ENCODE peak calls at places on chromosomes 16 and 17, in seven cellular contexts. V is uterus; P is heart left ventricle; I is spleen; T is esophagus squamous epithelium; J is CD8-positive, alpha-beta memory T cell; B is H9. S is an unnamed sample.

GRCh38 chr16:67551972-67552371 is 10.4 kb upstream of the CTCF start:
- DNase-seq in B (no peak), P (no peak), V (no peak), T (no peak), I (no peak), J (no peak), S (no peak)

GRCh38 chr16:86322283-86322682 is 188.0 kb upstream of the FOXF1 start:
- DNase-seq in J (no peak), V (no peak), T (no peak), I (no peak), P (no peak), B (no peak), S (no peak)

GRCh38 chr17:44758414-44759095 is at the start of gene ADAM11:
- DNase-seq in T (no peak), I (no peak), B (peak; percentile 66), J (no peak), V (no peak), P (no peak), S (no peak)

GRCh38 chr17:63568563-63568962 is 18.3 kb downstream of the DCAF7 start:
- DNase-seq in I (no peak), P (no peak), V (no peak), B (no peak), T (no peak), J (no peak), S (no peak)

GRCh38 chr17:53499277-53499676 is 323.4 kb upstream of the KIF2B start:
- DNase-seq in J (no peak), P (no peak), T (no peak), I (no peak), B (no peak), V (no peak), S (no peak)

GRCh38 chr17:74758846-74759163 is 10.4 kb downstream of the NHERF1 start:
- DNase-seq in B (no peak), P (no peak), V (no peak), J (no peak), T (no peak), I (no peak), S (no peak)

GRCh38 chr17:16987830-16988601 is 16.1 kb upstream of the TNFRSF13B start:
- DNase-seq in T (peak; percentile 60), P (peak; percentile 77), B (peak; percentile 76), J (peak; percentile 62), V (peak; percentile 39), I (peak; percentile 94), S (no peak)

GRCh38 chr17:41932821-41933389 is 2.5 kb downstream of the ODAD4 start:
- DNase-seq in P (no peak), V (no peak), J (no peak), I (no peak), T (no peak), B (no peak), S (no peak)

GRCh38 chr17:71974051-71974450 is 146.8 kb upstream of the SOX9 start:
- DNase-seq in J (no peak), V (no peak), P (no peak), T (no peak), B (no peak), I (no peak), S (no peak)

GRCh38 chr16:17232487-17232886 is 238.3 kb downstream of the XYLT1 start:
- DNase-seq in B (no peak), I (no peak), T (no peak), P (no peak), J (no peak), V (no peak), S (no peak)

GRCh38 chr17:57236686-57237299 is 19.5 kb upstream of the MSI2 start:
- DNase-seq in V (no peak), P (no peak), J (no peak), T (no peak), B (no peak), I (no peak), S (no peak)

GRCh38 chr17:73770115-73770848 is 126.0 kb upstream of the SDK2 start:
- DNase-seq in P (peak; percentile 89), I (no peak), T (no peak), B (no peak), V (peak; percentile 87), J (no peak), S (no peak)

GRCh38 chr17:44187131-44187899 is 543 bp downstream of the TMUB2 start:
- DNase-seq in B (no peak), T (no peak), V (no peak), P (no peak), I (peak; percentile 92), J (peak; percentile 64), S (no peak)

GRCh38 chr16:10001258-10001785 is 180.9 kb downstream of the GRIN2A start:
- DNase-seq in B (no peak), J (no peak), I (no peak), P (no peak), T (no peak), V (no peak), S (no peak)

GRCh38 chr17:57281887-57282653 is 25.7 kb downstream of the MSI2 start:
- DNase-seq in T (no peak), J (no peak), B (no peak), V (no peak), I (no peak), P (no peak), S (no peak)

GRCh38 chr17:18963126-18964017 is 11.4 kb downstream of the SLC5A10 start:
- DNase-seq in T (no peak), B (no peak), P (no peak), J (no peak), I (no peak), V (no peak), S (no peak)

GRCh38 chr17:52106638-52107261 is 51.8 kb downstream of the CA10 start:
- DNase-seq in P (no peak), B (no peak), I (no peak), J (no peak), T (no peak), V (peak; percentile 21), S (peak; percentile 64)

GRCh38 chr17:32909787-32910369 is 18.1 kb upstream of the TMEM98 start:
- DNase-seq in I (no peak), J (peak; percentile 59), B (peak; percentile 90), V (peak; percentile 55), P (peak; percentile 71), T (no peak), S (peak; percentile 65)

GRCh38 chr16:11835891-11836652 is 15.3 kb downstream of the RSL1D1 start:
- DNase-seq in B (no peak), J (no peak), I (no peak), T (no peak), P (no peak), V (no peak), S (no peak)

GRCh38 chr17:58156839-58157803 is 8.9 kb downstream of the OR4D1 start:
- DNase-seq in T (no peak), I (peak; percentile 80), P (peak; percentile 9), B (peak; percentile 86), J (peak; percentile 71), V (no peak), S (peak; percentile 47)

GRCh38 chr17:59534583-59534982 is 30.8 kb upstream of the DHX40 start:
- DNase-seq in J (no peak), T (no peak), I (no peak), V (no peak), P (no peak), B (no peak), S (no peak)

GRCh38 chr16:56424791-56425438 is 430 bp downstream of the AMFR start:
- DNase-seq in I (peak; percentile 92), J (peak; percentile 68), P (peak; percentile 40), V (peak; percentile 46), B (peak; percentile 45), T (no peak), S (peak; percentile 63)

GRCh38 chr17:27538156-27538955 is 82.1 kb downstream of the KSR1 start:
- DNase-seq in T (no peak), I (no peak), B (no peak), V (no peak), J (no peak), P (no peak), S (no peak)

GRCh38 chr17:27539794-27540193 is 83.5 kb downstream of the KSR1 start:
- DNase-seq in B (no peak), V (no peak), T (no peak), I (no peak), P (no peak), J (no peak), S (no peak)

GRCh38 chr17:27540300-27541105 is 84.3 kb downstream of the KSR1 start:
- DNase-seq in P (peak; percentile 67), V (peak; percentile 86), I (peak; percentile 84), J (no peak), B (no peak), T (no peak), S (no peak)

GRCh38 chr17:27541326-27542023 is 85.2 kb downstream of the KSR1 start:
- DNase-seq in I (peak; percentile 44), V (no peak), T (no peak), J (no peak), P (no peak), B (no peak), S (no peak)

GRCh38 chr17:27539152-27539551 is 82.9 kb downstream of the KSR1 start:
- DNase-seq in V (no peak), J (no peak), B (no peak), P (no peak), I (no peak), T (no peak), S (no peak)
- H3K4me1 ChIP-seq in V (peaks cover 28% of the 10 kb centered on the region), J (peaks cover 4% of the 10 kb centered on the region), B (no peaks in the 10 kb centered on the region), P (peaks cover 68% of the 10 kb centered on the region), I (peaks cover 80% of the 10 kb centered on the region), T (peaks cover 71% of the 10 kb centered on the region), S (no peaks in the 10 kb centered on the region)

DNA sequence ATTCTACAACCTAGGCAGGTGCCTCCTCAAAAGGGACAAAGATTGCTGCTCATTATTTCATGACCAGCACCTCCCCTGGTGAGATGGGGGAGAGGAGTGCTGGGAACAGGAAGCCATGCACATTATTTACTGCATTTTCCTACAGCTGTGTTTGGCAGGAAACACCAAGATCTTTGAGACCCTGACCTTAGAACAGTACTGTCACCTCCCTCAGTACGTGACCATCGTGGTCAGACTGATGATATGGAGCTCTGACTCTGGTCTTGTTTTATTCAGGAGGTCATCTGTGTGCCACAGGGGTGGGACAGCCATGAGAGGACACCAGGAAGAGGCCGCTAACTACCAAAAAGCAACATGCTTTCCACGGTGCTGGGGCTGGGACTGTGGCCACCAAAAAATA is 37.4 kb downstream of the USP22 start:
- DNase-seq in I (peak; percentile 42), B (no peak), P (no peak), J (no peak), T (no peak), V (no peak), S (no peak)
- H3K4me1 ChIP-seq in I (peaks cover 40% of the 10 kb centered on the region), B (no peaks in the 10 kb centered on the region), P (peaks cover 25% of the 10 kb centered on the region), J (peaks cover 18% of the 10 kb centered on the region), T (peaks cover 17% of the 10 kb centered on the region), V (peaks cover 9% of the 10 kb centered on the region), S (no peaks in the 10 kb centered on the region)

DNA sequence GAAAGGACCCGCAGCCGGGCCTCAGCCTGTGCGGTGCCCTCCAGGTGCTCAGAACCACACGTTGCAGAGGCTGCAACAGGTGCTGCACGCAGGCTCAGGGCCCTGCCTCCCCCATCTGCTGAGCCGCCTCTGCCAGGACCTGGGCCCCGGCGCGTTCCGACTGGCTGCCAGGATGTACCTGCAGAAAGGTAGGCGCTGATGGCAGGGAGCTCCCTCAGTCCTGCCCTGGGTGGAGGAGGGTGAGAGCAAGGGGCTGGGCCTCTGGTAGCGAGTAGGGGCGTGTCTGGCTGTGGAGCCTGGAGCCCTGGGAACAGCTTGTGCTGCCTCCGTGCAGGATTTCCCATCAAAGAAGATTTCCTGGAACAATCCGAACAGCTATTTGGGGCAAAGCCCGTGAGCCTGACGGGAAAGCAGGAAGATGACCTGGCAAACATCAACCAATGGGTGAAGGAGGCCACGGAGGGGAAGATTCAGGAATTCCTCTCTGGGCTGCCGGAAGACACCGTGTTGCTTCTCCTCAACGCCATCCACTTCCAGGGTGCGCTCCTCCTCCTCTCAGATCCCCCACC is 4.4 kb downstream of the SERPINF2 start:
- DNase-seq in B (peak; percentile 84), I (no peak), V (peak; percentile 70), T (no peak), J (no peak), P (no peak), S (no peak)
- H3K4me1 ChIP-seq in B (no peaks in the 10 kb centered on the region), I (peaks cover 31% of the 10 kb centered on the region), V (no peaks in the 10 kb centered on the region), T (peaks cover 73% of the 10 kb centered on the region), J (no peaks in the 10 kb centered on the region), P (peaks cover 4% of the 10 kb centered on the region), S (no peaks in the 10 kb centered on the region)

GRCh38 chr16:84605339-84605848 is 12.5 kb downstream of the COTL1 start:
- DNase-seq in P (no peak), B (no peak), J (no peak), V (no peak), T (no peak), I (no peak), S (no peak)
- H3K4me1 ChIP-seq in P (peaks cover 96% of the 10 kb centered on the region), B (peaks cover 4% of the 10 kb centered on the region), J (peaks cover 95% of the 10 kb centered on the region), V (no peaks in the 10 kb centered on the region), T (peaks cover 73% of the 10 kb centered on the region), I (peaks cover 100% of the 10 kb centered on the region), S (peaks cover 4% of the 10 kb centered on the region)

S was measured in HAP-1.